ENCODE peak calls at places on chromosome 15, in seven cellular contexts. G, A, K, C, P, V and S are unnamed samples.
A peak's percentile ranks its signal among the peaks of the same experiment; 100 is the strongest.

GRCh38 chr15:101068961-101069734 is 150.0 kb downstream of the LRRK1 start:
- DNase-seq in A (peak; percentile 100), G (no peak), C (no peak), K (peak; percentile 85), P (peak; percentile 87), V (no peak), S (peak; percentile 13)

GRCh38 chr15:28995721-28996120 is 109.9 kb downstream of the APBA2 start:
- DNase-seq in A (no peak), G (no peak), P (no peak), V (no peak), C (no peak), K (no peak), S (no peak)

GRCh38 chr15:68783226-68784054 is 37.3 kb downstream of the ANP32A start:
- DNase-seq in K (peak; percentile 82), P (peak; percentile 19), A (no peak), C (peak; percentile 8), V (no peak), G (peak; percentile 62), S (peak; percentile 59)

GRCh38 chr15:72847806-72848205 is 64.2 kb upstream of the ADPGK start:
- DNase-seq in A (no peak), P (no peak), G (no peak), V (no peak), K (no peak), C (no peak), S (no peak)

GRCh38 chr15:65791335-65792129 is 561 bp downstream of the DENND4A start:
- DNase-seq in V (no peak), G (no peak), K (no peak), C (no peak), A (peak; percentile 33), P (peak; percentile 65), S (peak; percentile 73)

GRCh38 chr15:97235285-97235985 is 725.1 kb upstream of the ARRDC4 start:
- DNase-seq in G (peak; percentile 47), C (peak; percentile 15), A (peak; percentile 42), P (peak; percentile 30), K (peak; percentile 79), V (no peak), S (peak; percentile 48)

GRCh38 chr15:40899536-40900207 is 5.4 kb downstream of the VPS18 start:
- DNase-seq in C (no peak), V (no peak), G (no peak), A (no peak), K (no peak), P (no peak), S (no peak)

GRCh38 chr15:56228352-56228751 is 15.3 kb downstream of the RFX7 start:
- DNase-seq in A (no peak), V (no peak), G (no peak), K (no peak), C (no peak), P (no peak), S (no peak)

GRCh38 chr15:37397266-37398022 is 297.1 kb upstream of the MEIS2 start:
- DNase-seq in A (no peak), K (no peak), P (no peak), G (peak; percentile 51), V (no peak), C (no peak), S (no peak)

GRCh38 chr15:42498212-42499038 is 3.0 kb downstream of the SNAP23 start:
- DNase-seq in G (no peak), A (no peak), P (no peak), K (no peak), C (no peak), V (no peak), S (peak; percentile 32)

GRCh38 chr15:96693990-96694517 is 363.6 kb downstream of the NR2F2 start:
- DNase-seq in V (no peak), K (no peak), C (no peak), A (no peak), P (no peak), G (no peak), S (no peak)

GRCh38 chr15:45009046-45009445 is 13.9 kb upstream of the SORD start:
- DNase-seq in P (no peak), A (no peak), C (no peak), V (no peak), G (no peak), K (no peak), S (no peak)

GRCh38 chr15:64343222-64343621 is 12.8 kb downstream of the CSNK1G1 start:
- DNase-seq in K (no peak), G (no peak), A (no peak), P (no peak), V (no peak), C (no peak), S (no peak)

GRCh38 chr15:76972420-76973361 is 22.2 kb upstream of the PSTPIP1 start:
- DNase-seq in C (no peak), A (no peak), K (peak; percentile 58), G (no peak), V (no peak), P (no peak), S (no peak)

GRCh38 chr15:68526269-68526668 is 52.5 kb upstream of the CORO2B start:
- DNase-seq in P (no peak), G (no peak), A (no peak), K (no peak), V (no peak), C (no peak), S (no peak)

GRCh38 chr15:51623386-51623938 is 891 bp upstream of the DMXL2 start:
- DNase-seq in C (no peak), A (no peak), K (no peak), P (no peak), G (no peak), V (no peak), S (peak; percentile 29)

GRCh38 chr15:50058231-50058630 is 60.8 kb downstream of the ATP8B4 start:
- DNase-seq in A (no peak), K (no peak), P (no peak), G (no peak), C (no peak), V (no peak), S (no peak)

GRCh38 chr15:81308260-81308659 is 15.7 kb downstream of the STARD5 start:
- DNase-seq in G (no peak), K (no peak), V (no peak), A (no peak), P (no peak), C (no peak), S (no peak)

GRCh38 chr15:56045068-56045748 is 51.8 kb upstream of the NEDD4 start:
- DNase-seq in P (no peak), C (no peak), A (no peak), G (no peak), V (no peak), K (no peak), S (no peak)

GRCh38 chr15:39585394-39585841 is 4.5 kb downstream of the THBS1 start:
- DNase-seq in V (no peak), K (no peak), P (no peak), G (no peak), C (no peak), A (no peak), S (no peak)

GRCh38 chr15:74317820-74318375 is 49.5 kb downstream of the CYP11A1 start:
- DNase-seq in G (peak; percentile 42), V (no peak), K (no peak), A (no peak), P (no peak), C (no peak), S (no peak)

DNA sequence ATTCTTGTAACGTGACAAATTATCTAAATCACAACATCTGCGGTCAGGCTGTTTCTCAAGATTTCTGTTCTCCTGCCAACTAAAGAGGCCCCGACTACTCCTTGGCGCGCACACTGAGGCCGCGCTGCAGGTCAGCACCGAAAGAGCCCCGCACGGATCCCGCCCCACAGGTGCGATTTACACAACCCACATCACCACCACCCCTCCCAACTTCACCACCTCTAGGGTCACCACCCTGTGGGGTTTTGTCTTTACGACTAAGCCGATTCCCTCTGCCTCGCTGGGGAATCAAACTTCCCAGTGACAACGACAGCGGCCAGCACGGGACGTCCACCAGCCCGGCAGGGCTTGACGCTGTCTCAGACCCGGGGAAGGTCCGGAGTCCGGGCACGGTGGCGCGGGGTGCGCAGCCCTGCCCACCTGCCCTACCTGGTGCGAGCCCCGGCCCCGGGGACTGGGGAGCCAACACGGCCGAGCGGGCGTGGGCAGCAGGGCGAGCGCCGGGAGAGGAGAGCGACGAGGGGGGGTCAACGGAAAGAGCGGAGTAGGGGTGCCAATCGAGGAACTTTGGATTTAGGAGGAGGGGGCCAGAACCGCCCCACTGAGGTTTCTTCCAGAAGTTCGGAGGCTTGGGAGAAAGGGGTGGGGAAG is 764 bp downstream of the UACA start:
- DNase-seq in P (no peak), V (no peak), C (peak; percentile 8), G (peak; percentile 71), A (no peak), K (peak; percentile 67), S (no peak)
- TF ChIP-seq YY1 in P (no peak), V (no peak), C (no peak), G (no peak), A (no peak), K (no peak), S (no peak)

GRCh38 chr15:48317221-48317620 is 14.0 kb upstream of the DUT start:
- DNase-seq in V (no peak), P (no peak), G (no peak), C (no peak), A (no peak), K (no peak), S (no peak)
- TF ChIP-seq YY1 in V (no peak), P (no peak), G (no peak), C (no peak), A (no peak), K (no peak), S (no peak)

GRCh38 chr15:88344786-88345185 is 88.2 kb upstream of the NTRK3 start:
- DNase-seq in K (no peak), A (no peak), V (no peak), C (no peak), G (no peak), P (no peak), S (no peak)

GRCh38 chr15:88342666-88343065 is 86.1 kb upstream of the NTRK3 start:
- DNase-seq in G (no peak), V (no peak), P (no peak), K (no peak), C (no peak), A (no peak), S (no peak)

GRCh38 chr15:88348579-88349255 is 92.2 kb upstream of the NTRK3 start:
- DNase-seq in K (no peak), A (no peak), V (no peak), P (no peak), C (no peak), G (no peak), S (no peak)

GRCh38 chr15:88341653-88342052 is 85.1 kb upstream of the NTRK3 start:
- DNase-seq in A (no peak), P (no peak), G (no peak), K (no peak), V (no peak), C (no peak), S (no peak)

DNA sequence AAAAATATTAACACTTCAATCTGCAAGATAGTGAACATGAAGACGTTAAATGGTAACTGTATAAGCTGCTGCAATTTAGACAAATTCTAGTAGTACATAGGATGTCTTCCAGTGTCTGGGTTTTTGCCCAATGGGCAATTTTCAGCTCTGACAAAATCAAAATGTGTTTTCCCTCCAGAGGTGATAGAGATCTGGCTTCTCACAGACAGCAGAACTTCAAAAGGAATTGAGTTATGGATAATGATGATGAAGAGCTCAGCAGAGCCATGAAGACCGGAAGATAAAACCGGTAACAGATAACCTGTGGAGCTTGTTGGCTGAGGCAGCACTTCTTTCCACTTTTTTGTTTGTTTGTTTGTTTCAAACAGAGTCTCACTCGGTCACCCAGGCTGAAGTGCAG is 89.4 kb upstream of the NTRK3 start:
- DNase-seq in G (peak; percentile 32), P (no peak), V (no peak), A (no peak), K (no peak), C (no peak), S (no peak)
- TF ChIP-seq YY1 in G (no peak), P (no peak), V (no peak), A (no peak), K (no peak), C (no peak), S (no peak)

GRCh38 chr15:78702609-78703332 is 61.8 kb upstream of the CHRNB4 start:
- DNase-seq in V (no peak), G (no peak), A (no peak), C (no peak), K (no peak), P (no peak), S (no peak)
- TF ChIP-seq YY1 in V (no peak), G (no peak), A (no peak), C (no peak), K (no peak), P (no peak), S (no peak)